ENCODE peak calls at places on chromosomes 16 and 17, in four cellular contexts. Z is HepG2, W is K562, P is GM12878. M is an unnamed sample.

GRCh38 chr17:38879878-38880727 is 10.2 kb downstream of the LASP1 start:
- DNase-seq in Z (no peak), W (no peak), P (no peak), M (peak)

GRCh38 chr16:10039220-10040096 is 142.8 kb downstream of the GRIN2A start:
- DNase-seq in Z (no peak), W (no peak), P (no peak), M (peak)

GRCh38 chr16:27317738-27318398 is 4.1 kb downstream of the IL4R start:
- DNase-seq in Z (no peak), W (no peak), P (no peak), M (no peak)

GRCh38 chr17:73308017-73308823 is 3.6 kb downstream of the CDC42EP4 start:
- DNase-seq in Z (peak), W (peak), P (no peak), M (peak)

GRCh38 chr17:68288804-68289203 is 2.1 kb downstream of the SLC16A6 start:
- DNase-seq in Z (no peak), W (no peak), P (no peak), M (peak)

GRCh38 chr17:42403150-42403549 is 14.9 kb upstream of the STAT3 start:
- DNase-seq in Z (no peak), W (peak), P (no peak), M (no peak)

GRCh38 chr17:55437165-55437605 is 15.6 kb upstream of the MMD start:
- DNase-seq in Z (no peak), W (no peak), P (peak), M (no peak)

GRCh38 chr17:72121164-72122001 is 563 bp downstream of the SOX9 start:
- DNase-seq in Z (no peak), W (no peak), P (no peak), M (peak)

GRCh38 chr17:69607162-69607834 is 192.8 kb downstream of the MAP2K6 start:
- DNase-seq in Z (peak), W (peak), P (peak), M (peak)

GRCh38 chr17:67245694-67246397 is 850 bp upstream of the HELZ start:
- DNase-seq in Z (peak), W (peak), P (no peak), M (no peak)

GRCh38 chr17:19753661-19754463 is 5.8 kb upstream of the ALDH3A1 start:
- DNase-seq in Z (no peak), W (no peak), P (no peak), M (peak)

GRCh38 chr16:4795181-4795827 is at the start of gene SMIM22:
- DNase-seq in Z (no peak), W (no peak), P (no peak), M (no peak)

GRCh38 chr17:69763503-69763902 is 311.5 kb upstream of the KCNJ16 start:
- DNase-seq in Z (no peak), W (no peak), P (no peak), M (no peak)

GRCh38 chr17:47281246-47281645 is 27.6 kb downstream of the ITGB3 start:
- DNase-seq in Z (no peak), W (no peak), P (no peak), M (no peak)

GRCh38 chr17:61325382-61326073 is 74.1 kb upstream of the TBX2 start:
- DNase-seq in Z (no peak), W (no peak), P (no peak), M (no peak)

GRCh38 chr16:85199069-85199725 is 86.9 kb upstream of the CIBAR2 start:
- DNase-seq in Z (no peak), W (no peak), P (no peak), M (peak)

GRCh38 chr17:74318391-74318790 is 7.6 kb upstream of the KIF19 start:
- DNase-seq in Z (no peak), W (no peak), P (no peak), M (no peak)

GRCh38 chr17:19706791-19707727 is 9.3 kb downstream of the SLC47A2 start:
- DNase-seq in Z (no peak), W (no peak), P (no peak), M (no peak)

GRCh38 chr17:71726320-71726719 is 394.5 kb upstream of the SOX9 start:
- DNase-seq in Z (no peak), W (no peak), P (no peak), M (no peak)

GRCh38 chr17:61415374-61416210 is 15.9 kb downstream of the TBX2 start:
- DNase-seq in Z (no peak), W (no peak), P (no peak), M (no peak)

GRCh38 chr16:24668481-24669001 is 60.9 kb upstream of the TNRC6A start:
- DNase-seq in Z (no peak), W (no peak), P (no peak), M (no peak)

GRCh38 chr16:27431773-27432599 is 30.0 kb downstream of the IL21R start:
- DNase-seq in Z (no peak), W (no peak), P (no peak), M (no peak)

GRCh38 chr17:6786618-6787017 is 10.6 kb downstream of the FBXO39 start:
- DNase-seq in Z (no peak), W (no peak), P (no peak), M (peak)

GRCh38 chr17:81815646-81815985 is 11.7 kb downstream of the GCGR start:
- DNase-seq in Z (no peak), W (no peak), P (no peak), M (no peak)

GRCh38 chr17:42163113-42163512 is 8.3 kb upstream of the RAB5C start:
- DNase-seq in Z (peak), W (peak), P (no peak), M (peak)

GRCh38 chr16:81946206-81946605 is 65.1 kb downstream of the SDR42E1 start:
- DNase-seq in Z (no peak), W (no peak), P (no peak), M (no peak)

GRCh38 chr16:88356124-88356726 is 26.5 kb upstream of the ZNF469 start:
- DNase-seq in Z (no peak), W (no peak), P (no peak), M (no peak)

GRCh38 chr17:65594585-65594940 is 33.1 kb upstream of the AXIN2 start:
- DNase-seq in Z (no peak), W (no peak), P (no peak), M (no peak)

GRCh38 chr17:11720816-11721215 is 122.5 kb downstream of the DNAH9 start:
- DNase-seq in Z (no peak), W (no peak), P (no peak), M (no peak)

GRCh38 chr17:65604070-65604469 is 42.6 kb upstream of the AXIN2 start:
- DNase-seq in Z (no peak), W (no peak), P (no peak), M (no peak)

GRCh38 chr16:67537636-67538591 is 9.3 kb downstream of the RIPOR1 start:
- DNase-seq in Z (no peak), W (no peak), P (no peak), M (no peak)

GRCh38 chr16:67539691-67540635 is 11.3 kb downstream of the RIPOR1 start:
- DNase-seq in Z (no peak), W (no peak), P (no peak), M (no peak)

GRCh38 chr16:67539271-67539670 is 10.6 kb downstream of the RIPOR1 start:
- DNase-seq in Z (no peak), W (no peak), P (no peak), M (no peak)

GRCh38 chr16:67537270-67537635 is 8.6 kb downstream of the RIPOR1 start:
- DNase-seq in Z (no peak), W (no peak), P (no peak), M (no peak)

DNA sequence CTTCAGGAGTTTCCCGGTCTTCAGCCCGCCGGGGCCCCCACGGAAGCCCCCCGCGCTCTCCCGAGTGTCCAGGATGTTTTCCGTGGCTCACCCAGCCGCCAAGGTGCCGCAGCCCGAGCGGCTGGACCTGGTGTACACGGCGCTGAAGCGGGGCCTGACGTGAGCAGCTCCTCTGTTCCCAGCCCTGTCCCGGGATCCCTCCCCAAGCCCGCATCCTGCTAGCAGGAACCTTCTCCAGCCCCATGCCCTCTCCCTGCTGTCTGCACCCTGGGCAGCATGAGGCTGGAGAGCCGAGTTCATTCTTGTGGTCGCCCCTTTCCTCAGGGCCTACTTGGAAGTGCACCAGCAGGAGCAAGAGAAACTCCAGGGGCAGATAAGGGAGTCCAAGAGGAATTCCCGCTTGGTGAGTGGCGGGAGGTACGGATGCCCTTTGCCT is 10.1 kb downstream of the RIPOR1 start:
- DNase-seq in Z (no peak), W (no peak), P (no peak), M (no peak)
- TF ChIP-seq MAX in Z (no peak), W (no peak), P (no peak), M (no peak)

GRCh38 chr17:80099291-80100034 is 1.9 kb upstream of the GAA start:
- DNase-seq in Z (no peak), W (no peak), P (no peak), M (no peak)

GRCh38 chr17:80103061-80103481 is 1.7 kb downstream of the GAA start:
- DNase-seq in Z (no peak), W (no peak), P (no peak), M (no peak)

GRCh38 chr17:80101946-80102706 is 745 bp downstream of the GAA start:
- DNase-seq in Z (peak), W (peak), P (no peak), M (no peak)

GRCh38 chr17:80100035-80100323 is 1.4 kb upstream of the GAA start:
- DNase-seq in Z (no peak), W (no peak), P (no peak), M (no peak)

GRCh38 chr17:80101160-80101945 is at the start of gene GAA:
- DNase-seq in Z (peak), W (peak), P (peak), M (peak)
- TF ChIP-seq POLR2AphosphoS2 in Z (no peak), W (no peak), P (no peak), M (no peak)

DNA sequence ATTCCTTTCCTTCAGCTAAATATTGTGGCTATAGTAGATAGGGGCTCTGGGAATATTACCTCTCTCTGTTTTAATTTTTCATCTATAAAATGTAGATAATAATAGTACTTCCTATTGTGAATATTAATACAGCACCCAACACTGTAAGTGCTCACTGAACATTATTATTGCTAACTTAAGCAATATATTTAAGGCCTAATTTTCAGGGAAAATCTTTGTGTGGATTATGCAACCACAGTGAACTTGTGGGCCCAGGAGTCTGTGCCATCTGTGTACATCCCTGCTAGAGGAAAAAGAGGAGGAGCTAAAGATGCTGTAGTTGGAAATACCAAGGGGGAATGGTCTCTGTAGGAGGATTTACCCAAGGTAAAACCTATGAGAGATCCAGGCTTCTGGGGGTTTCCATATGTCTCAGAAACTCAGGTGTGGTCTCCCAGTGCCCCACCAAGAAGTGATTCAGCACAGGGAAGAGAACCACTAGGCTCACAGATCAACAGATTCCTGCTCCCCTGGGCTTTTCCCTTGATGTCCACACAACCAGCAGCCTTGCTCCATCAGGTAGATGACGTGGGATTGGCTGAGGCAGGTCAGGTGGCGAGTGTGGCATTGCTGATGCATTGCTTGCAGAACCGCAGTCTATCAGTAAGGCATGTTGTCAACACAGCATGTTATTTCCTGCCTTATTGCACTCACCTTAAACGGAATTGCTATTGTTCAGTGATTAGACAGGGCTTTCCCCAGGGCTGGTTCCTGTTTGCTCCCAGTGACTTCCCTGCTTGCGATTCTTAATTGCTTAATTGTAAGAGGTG is 1.6 kb upstream of the N4BP1 start:
- DNase-seq in Z (peak), W (peak), P (peak), M (peak)
- TF ChIP-seq SMC3 in Z (no peak), W (no peak), P (no peak), M (no peak)

GRCh38 chr17:18246880-18247612 is 11.5 kb downstream of the FLII start:
- DNase-seq in Z (no peak), W (peak), P (no peak), M (peak)

GRCh38 chr17:18248811-18249210 is 9.7 kb downstream of the FLII start:
- DNase-seq in Z (no peak), W (no peak), P (no peak), M (no peak)

GRCh38 chr17:18250259-18250658 is 8.3 kb downstream of the FLII start:
- DNase-seq in Z (no peak), W (no peak), P (no peak), M (no peak)

GRCh38 chr17:18247613-18248001 is 10.9 kb downstream of the FLII start:
- DNase-seq in Z (no peak), W (no peak), P (no peak), M (no peak)

GRCh38 chr17:18248300-18248731 is 10.2 kb downstream of the FLII start:
- DNase-seq in Z (peak), W (peak), P (no peak), M (peak)
- TF ChIP-seq MAX in Z (no peak), W (no peak), P (no peak), M (no peak)

DNA sequence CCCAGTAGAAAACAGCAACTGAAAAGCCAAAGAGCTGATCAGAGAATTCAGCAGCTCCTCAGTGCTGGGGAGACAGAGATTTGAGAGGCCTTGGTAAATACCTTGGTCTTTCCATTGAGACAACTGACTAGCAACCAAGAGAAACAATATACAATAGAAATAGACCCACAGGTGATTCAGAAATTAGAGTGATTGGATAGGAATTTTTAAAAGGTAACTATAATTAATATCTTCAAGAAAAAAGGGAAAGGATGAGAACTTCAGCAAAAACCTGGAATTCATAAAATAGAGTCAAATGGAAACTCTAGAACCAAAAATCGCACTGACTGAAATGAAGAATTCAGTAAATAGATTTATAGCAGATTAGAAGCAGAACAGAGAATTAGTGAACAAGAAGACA is 32.5 kb upstream of the ITGAX start:
- DNase-seq in Z (no peak), W (no peak), P (no peak), M (no peak)
- TF ChIP-seq POLR2AphosphoS2 in Z (no peak), W (no peak), P (no peak), M (no peak)

M was measured in A549.